ENCODE peak calls at places on chromosomes 12 and 14, in ten cellular contexts. L is fibroblast of the aortic adventitia; E is activated B cell treated with CpG ODN at 0.5 μM for 24 hours; Q is tibial artery; O is lung; U is cardiac muscle cell; K is tibial nerve; H is glutamatergic neuron; Z is neural crest cell; V is CD4-positive, alpha-beta T cell. X is an unnamed sample.

GRCh38 chr14:75562048-75562447 is 16.4 kb upstream of the FLVCR2 start:
- DNase-seq in L (no peak), E (no peak), Q (no peak), O (no peak), U (no peak), K (no peak), H (no peak), Z (no peak), V (no peak), X (no peak)

GRCh38 chr14:105888784-105889665 is 362.6 kb downstream of the TMEM121 start:
- DNase-seq in L (no peak), E (no peak), Q (peak), O (no peak), U (no peak), K (peak), H (no peak), Z (no peak), V (no peak), X (no peak)

GRCh38 chr12:39372929-39373328 is 70.0 kb downstream of the KIF21A start:
- DNase-seq in L (no peak), E (no peak), Q (no peak), O (no peak), U (peak), K (no peak), H (no peak), Z (no peak), V (no peak), X (no peak)

GRCh38 chr14:54116163-54116562 is 159.5 kb upstream of the BMP4 start:
- DNase-seq in L (no peak), E (no peak), Q (no peak), O (no peak), U (no peak), K (no peak), H (no peak), Z (no peak), V (no peak), X (no peak)

GRCh38 chr12:100779191-100779590 is 15.4 kb upstream of the ANO4 start:
- DNase-seq in L (no peak), E (no peak), Q (no peak), O (no peak), U (no peak), K (no peak), H (no peak), Z (no peak), V (no peak), X (no peak)

GRCh38 chr12:38587594-38587993 is 271.0 kb downstream of the ALG10B start:
- DNase-seq in L (no peak), E (no peak), Q (no peak), O (no peak), U (peak), K (no peak), H (no peak), Z (no peak), V (no peak), X (no peak)

GRCh38 chr12:13373131-13373530 is 176.6 kb downstream of the EMP1 start:
- DNase-seq in L (peak), E (no peak), Q (no peak), O (no peak), U (no peak), K (no peak), H (no peak), Z (no peak), V (no peak), X (no peak)

GRCh38 chr12:107663277-107663676 is 22.3 kb upstream of the PWP1 start:
- DNase-seq in L (no peak), E (no peak), Q (no peak), O (no peak), U (no peak), K (no peak), H (no peak), Z (no peak), V (no peak), X (no peak)

GRCh38 chr12:76909290-76909689 is 30.5 kb upstream of the CSRP2 start:
- DNase-seq in L (no peak), E (no peak), Q (no peak), O (no peak), U (no peak), K (no peak), H (no peak), Z (no peak), V (no peak), X (no peak)

GRCh38 chr12:121942145-121942718 is 23.8 kb downstream of the CFAP251 start:
- DNase-seq in L (peak), E (no peak), Q (no peak), O (no peak), U (peak), K (no peak), H (no peak), Z (no peak), V (no peak), X (no peak)

GRCh38 chr12:4987076-4987775 is 56.5 kb upstream of the KCNA5 start:
- DNase-seq in L (no peak), E (no peak), Q (no peak), O (no peak), U (no peak), K (no peak), H (no peak), Z (no peak), V (no peak), X (no peak)

GRCh38 chr14:99497894-99498293 is 16.7 kb downstream of the CCNK start:
- DNase-seq in L (no peak), E (no peak), Q (no peak), O (no peak), U (no peak), K (no peak), H (no peak), Z (no peak), V (no peak), X (no peak)

GRCh38 chr14:63727736-63728728 is at the start of gene SGPP1:
- DNase-seq in L (peak), E (peak), Q (peak), O (peak), U (peak), K (peak), H (peak), Z (peak), V (peak), X (peak)

GRCh38 chr14:92546347-92547053 is 32.9 kb downstream of the RIN3 start:
- DNase-seq in L (no peak), E (no peak), Q (no peak), O (no peak), U (no peak), K (no peak), H (no peak), Z (no peak), V (no peak), X (no peak)

GRCh38 chr14:94313991-94314655 is 9.0 kb downstream of the SERPINA6 start:
- DNase-seq in L (peak), E (no peak), Q (no peak), O (no peak), U (peak), K (no peak), H (no peak), Z (no peak), V (no peak), X (no peak)

GRCh38 chr12:2057793-2058408 is 5.1 kb downstream of the CACNA1C start:
- DNase-seq in L (no peak), E (no peak), Q (peak), O (no peak), U (no peak), K (no peak), H (no peak), Z (no peak), V (no peak), X (no peak)

GRCh38 chr12:57149309-57149900 is 2.0 kb upstream of the LRP1-AS start:
- DNase-seq in L (peak), E (no peak), Q (peak), O (peak), U (peak), K (peak), H (no peak), Z (no peak), V (no peak), X (peak)

DNA sequence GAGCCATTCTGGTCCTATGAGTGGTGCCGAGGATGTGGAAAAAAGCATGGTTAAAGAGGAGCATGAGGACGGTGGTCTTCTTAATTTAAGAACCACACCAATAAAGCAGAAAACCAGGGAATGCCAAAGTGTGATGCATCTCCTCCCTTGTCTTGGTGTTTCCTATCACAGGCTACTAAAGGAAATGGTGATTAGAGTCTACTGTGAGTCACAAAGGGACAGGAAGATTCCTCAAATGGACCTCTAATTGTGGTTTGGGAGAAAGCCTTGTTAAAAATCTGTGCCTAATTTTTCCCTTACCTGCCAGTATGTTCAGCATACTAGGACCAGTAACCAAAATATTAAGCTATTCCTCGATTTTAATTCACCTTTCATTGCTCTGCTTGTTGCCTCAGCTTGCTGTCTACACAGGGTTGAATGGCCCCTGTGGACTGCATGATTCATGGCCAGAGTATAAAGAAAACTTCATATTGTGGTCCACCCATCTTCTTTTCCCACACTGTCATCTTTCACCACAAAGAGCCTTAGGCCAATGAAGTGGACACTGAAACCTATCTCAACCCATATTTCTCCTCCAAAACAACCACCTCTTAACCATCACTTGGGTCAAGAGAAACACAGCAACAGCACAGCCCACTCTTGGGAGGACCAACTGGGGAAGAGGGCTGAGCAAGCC is 38.8 kb downstream of the DIO2 start:
- DNase-seq in L (no peak), E (no peak), Q (no peak), O (no peak), U (no peak), K (no peak), H (no peak), Z (no peak), V (no peak), X (no peak)
- TF ChIP-seq CTCF in L (no peak), E (no peak), Q (no peak), O (no peak), U (no peak), K (no peak), H (no peak), Z (no peak), V (no peak), X (no peak)

DNA sequence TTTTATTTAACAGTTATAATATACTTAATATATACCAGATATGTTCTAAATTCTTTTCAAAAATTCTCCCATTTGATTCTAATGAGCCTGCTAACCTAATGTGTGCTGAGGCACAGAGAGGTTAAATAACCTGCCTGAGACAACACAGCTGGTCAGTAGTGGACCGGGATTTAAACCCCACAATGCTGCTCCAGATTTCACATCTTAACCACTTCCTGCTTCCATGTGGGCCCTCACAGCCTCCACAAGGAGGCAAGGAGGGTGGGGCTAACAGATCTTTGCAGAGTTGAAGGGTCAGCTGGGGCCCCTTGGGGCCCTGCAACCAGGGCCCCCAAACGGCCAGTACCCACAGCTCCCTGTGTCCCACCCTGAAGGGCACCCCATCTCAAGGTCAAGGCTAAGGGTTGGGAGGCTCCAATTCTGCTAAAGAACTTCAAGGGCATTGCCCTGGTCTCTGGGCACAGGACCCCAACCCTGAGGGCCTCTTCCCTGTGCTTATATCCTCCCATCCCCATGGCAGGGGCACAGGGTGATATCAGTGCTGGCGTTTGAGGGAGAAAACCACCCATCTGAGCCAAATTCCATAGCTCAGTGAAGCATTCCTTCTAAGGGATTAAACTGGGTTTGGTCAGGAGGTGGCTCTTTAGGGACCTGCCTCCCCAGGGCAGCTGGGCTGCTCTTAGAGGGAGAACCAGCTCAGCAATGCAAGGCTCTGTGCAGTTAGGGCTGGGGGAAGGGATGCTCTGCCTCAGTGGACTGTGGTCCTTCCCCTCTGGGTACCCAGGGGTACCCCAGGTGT is 2.2 kb downstream of the KRT80 start:
- DNase-seq in L (peak), E (no peak), Q (no peak), O (no peak), U (peak), K (no peak), H (no peak), Z (no peak), V (no peak), X (no peak)
- TF ChIP-seq CTCF in L (no peak), E (no peak), Q (no peak), O (no peak), U (no peak), K (no peak), H (no peak), Z (no peak), V (no peak), X (no peak)

DNA sequence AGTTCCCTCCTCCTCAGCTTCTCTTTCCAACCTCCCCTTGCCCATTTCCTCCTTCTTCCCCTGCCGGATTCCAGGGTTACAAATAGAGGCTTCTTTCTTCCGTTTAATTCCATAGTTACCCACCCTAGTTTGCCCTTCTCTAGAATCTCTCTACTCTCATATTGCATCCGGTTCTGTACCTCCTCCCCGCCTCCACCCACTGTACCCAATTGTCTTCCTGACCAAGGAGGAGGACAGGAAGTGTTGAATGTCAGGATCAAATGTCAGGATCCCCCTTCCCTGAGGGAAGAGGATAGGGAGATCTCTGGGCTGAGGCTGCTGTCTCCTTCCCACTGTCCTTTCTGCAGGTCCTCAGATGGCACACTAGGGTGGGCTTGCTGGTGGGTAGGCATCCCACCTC is 25.2 kb downstream of the LARP4 start:
- DNase-seq in L (no peak), E (no peak), Q (no peak), O (no peak), U (no peak), K (no peak), H (no peak), Z (no peak), V (no peak), X (no peak)
- TF ChIP-seq CTCF in L (no peak), E (no peak), Q (no peak), O (no peak), U (no peak), K (no peak), H (no peak), Z (no peak), V (no peak), X (no peak)

GRCh38 chr12:33614630-33615029 is 175.0 kb upstream of the SYT10 start:
- DNase-seq in L (no peak), E (no peak), Q (no peak), O (no peak), U (no peak), K (no peak), H (no peak), Z (no peak), V (no peak), X (no peak)

GRCh38 chr12:33617218-33617617 is 177.6 kb upstream of the SYT10 start:
- DNase-seq in L (no peak), E (no peak), Q (no peak), O (no peak), U (no peak), K (no peak), H (no peak), Z (no peak), V (no peak), X (no peak)
- TF ChIP-seq CTCF in L (no peak), E (no peak), Q (no peak), O (no peak), U (no peak), K (no peak), H (no peak), Z (no peak), V (no peak), X (no peak)

DNA sequence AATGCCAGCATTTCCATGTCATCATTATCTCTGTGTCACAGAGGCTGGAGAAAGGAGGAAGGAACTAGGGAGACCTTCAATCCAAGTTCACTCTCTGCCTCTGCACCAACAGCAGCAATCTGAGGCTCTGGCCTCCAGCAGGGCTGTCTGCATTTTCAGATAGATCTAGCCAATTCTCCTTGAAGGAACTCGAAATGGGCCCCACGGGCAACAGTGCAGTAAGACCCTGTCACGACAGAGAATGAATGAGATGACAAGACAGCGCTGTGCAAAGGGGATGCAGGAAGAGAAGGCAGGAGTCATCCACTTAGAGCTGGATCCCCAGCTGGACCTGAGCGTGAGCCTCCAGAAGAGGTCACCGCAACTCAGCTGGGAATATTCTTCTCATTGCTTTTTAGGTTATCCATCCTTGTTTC is 183.7 kb upstream of the GZMB start:
- DNase-seq in L (peak), E (no peak), Q (no peak), O (no peak), U (peak), K (no peak), H (no peak), Z (no peak), V (no peak), X (no peak)
- TF ChIP-seq CTCF in L (peak), E (no peak), Q (no peak), O (no peak), U (peak), K (no peak), H (no peak), Z (peak), V (no peak), X (peak)

GRCh38 chr12:46677749-46678148 is 148.0 kb downstream of the SLC38A4 start:
- DNase-seq in L (peak), E (no peak), Q (no peak), O (no peak), U (peak), K (no peak), H (no peak), Z (no peak), V (no peak), X (no peak)
- TF ChIP-seq CTCF in L (peak), E (no peak), Q (no peak), O (no peak), U (peak), K (no peak), H (no peak), Z (peak), V (peak), X (no peak)

GRCh38 chr14:23299558-23299957 is 3.1 kb downstream of the PPP1R3E start:
- DNase-seq in L (peak), E (no peak), Q (no peak), O (no peak), U (peak), K (no peak), H (no peak), Z (no peak), V (no peak), X (no peak)
- TF ChIP-seq CTCF in L (peak), E (no peak), Q (no peak), O (no peak), U (peak), K (no peak), H (peak), Z (peak), V (peak), X (no peak)

GRCh38 chr12:91744613-91745012 is 401.0 kb downstream of the BTG1 start:
- DNase-seq in L (no peak), E (no peak), Q (no peak), O (no peak), U (no peak), K (no peak), H (no peak), Z (no peak), V (no peak), X (no peak)
- TF ChIP-seq CTCF in L (no peak), E (no peak), Q (no peak), O (no peak), U (no peak), K (no peak), H (no peak), Z (no peak), V (no peak), X (no peak)

GRCh38 chr14:90903101-90903500 is 86.9 kb upstream of the TTC7B start:
- DNase-seq in L (peak), E (no peak), Q (no peak), O (no peak), U (peak), K (peak), H (peak), Z (peak), V (peak), X (no peak)

GRCh38 chr14:90905531-90905930 is 89.3 kb upstream of the TTC7B start:
- DNase-seq in L (no peak), E (no peak), Q (no peak), O (no peak), U (no peak), K (no peak), H (no peak), Z (no peak), V (no peak), X (no peak)

GRCh38 chr14:90897022-90897421 is 80.8 kb upstream of the TTC7B start:
- DNase-seq in L (no peak), E (no peak), Q (no peak), O (no peak), U (no peak), K (no peak), H (no peak), Z (no peak), V (no peak), X (no peak)

DNA sequence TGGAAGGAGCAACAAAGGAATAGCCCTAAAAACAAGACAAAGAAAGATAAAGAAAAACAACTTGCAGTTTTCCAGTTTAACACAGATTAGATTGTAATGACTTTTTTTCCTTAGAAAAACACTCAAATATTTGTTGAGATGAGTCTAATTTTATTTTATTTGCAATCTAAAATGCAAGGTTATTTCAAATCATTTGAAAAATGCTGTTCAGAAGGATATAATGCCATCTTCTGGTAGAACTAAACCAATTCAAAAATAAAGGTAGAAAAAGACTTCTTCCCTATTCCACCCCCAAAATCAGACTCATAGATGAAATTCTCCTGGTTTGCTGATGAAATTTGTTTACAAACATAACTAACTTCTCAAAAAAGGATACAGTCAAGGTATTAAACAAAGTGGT is 84.5 kb upstream of the TTC7B start:
- DNase-seq in L (peak), E (no peak), Q (no peak), O (no peak), U (peak), K (no peak), H (no peak), Z (no peak), V (no peak), X (no peak)
- TF ChIP-seq CTCF in L (peak), E (no peak), Q (no peak), O (no peak), U (peak), K (no peak), H (no peak), Z (peak), V (no peak), X (no peak)

X was measured in heart right ventricle.